ENCODE peak calls at places on chromosomes 7 and 10, in eight cellular contexts. One of them, this sample, is unnamed.

GRCh38 chr7:11294965-11295364 is 321.3 kb downstream of the PHF14 start:
- DNase-seq in AG09309: no peak
- DNase-seq in PC-3: peak
- DNase-seq in Panc1: no peak
- DNase-seq in heart left ventricle: no peak
- DNase-seq in foreskin fibroblast: no peak
- DNase-seq in astrocyte: no peak
- DNase-seq in epithelial cell of esophagus: no peak
- DNase-seq in this sample: no peak

GRCh38 chr10:123573236-123574147 is 92.7 kb upstream of the GPR26 start:
- DNase-seq in astrocyte: no peak
- DNase-seq in Panc1: peak
- DNase-seq in epithelial cell of esophagus: peak
- DNase-seq in heart left ventricle: no peak
- DNase-seq in AG09309: no peak
- DNase-seq in foreskin fibroblast: no peak
- DNase-seq in PC-3: peak
- DNase-seq in this sample: peak

GRCh38 chr10:117996709-117997108 is 50.0 kb downstream of the RAB11FIP2 start:
- DNase-seq in AG09309: no peak
- DNase-seq in astrocyte: no peak
- DNase-seq in PC-3: no peak
- DNase-seq in epithelial cell of esophagus: no peak
- DNase-seq in foreskin fibroblast: no peak
- DNase-seq in Panc1: no peak
- DNase-seq in heart left ventricle: no peak
- DNase-seq in this sample: no peak

GRCh38 chr7:51587600-51587999 is 271.0 kb upstream of the COBL start:
- DNase-seq in epithelial cell of esophagus: no peak
- DNase-seq in heart left ventricle: no peak
- DNase-seq in AG09309: no peak
- DNase-seq in Panc1: no peak
- DNase-seq in astrocyte: no peak
- DNase-seq in PC-3: no peak
- DNase-seq in foreskin fibroblast: no peak
- DNase-seq in this sample: no peak

GRCh38 chr7:73715648-73716317 is 3.7 kb downstream of the STX1A start:
- DNase-seq in epithelial cell of esophagus: peak
- DNase-seq in Panc1: peak
- DNase-seq in astrocyte: peak
- DNase-seq in heart left ventricle: no peak
- DNase-seq in AG09309: peak
- DNase-seq in PC-3: peak
- DNase-seq in foreskin fibroblast: peak
- DNase-seq in this sample: peak

GRCh38 chr10:1638889-1639418 is 98.4 kb downstream of the ADARB2 start:
- DNase-seq in heart left ventricle: no peak
- DNase-seq in foreskin fibroblast: no peak
- DNase-seq in PC-3: no peak
- DNase-seq in epithelial cell of esophagus: no peak
- DNase-seq in AG09309: no peak
- DNase-seq in Panc1: no peak
- DNase-seq in astrocyte: no peak
- DNase-seq in this sample: no peak

GRCh38 chr10:78794736-78795455 is 273.9 kb upstream of the ZMIZ1 start:
- DNase-seq in AG09309: no peak
- DNase-seq in Panc1: no peak
- DNase-seq in PC-3: no peak
- DNase-seq in heart left ventricle: no peak
- DNase-seq in foreskin fibroblast: no peak
- DNase-seq in epithelial cell of esophagus: no peak
- DNase-seq in astrocyte: no peak
- DNase-seq in this sample: no peak

GRCh38 chr7:75698358-75698757 is 40.4 kb downstream of the HIP1 start:
- DNase-seq in Panc1: no peak
- DNase-seq in epithelial cell of esophagus: no peak
- DNase-seq in foreskin fibroblast: no peak
- DNase-seq in astrocyte: no peak
- DNase-seq in PC-3: no peak
- DNase-seq in AG09309: no peak
- DNase-seq in heart left ventricle: no peak
- DNase-seq in this sample: no peak

GRCh38 chr7:128916643-128916915 is 6.1 kb upstream of the KCP start:
- DNase-seq in foreskin fibroblast: no peak
- DNase-seq in epithelial cell of esophagus: no peak
- DNase-seq in heart left ventricle: no peak
- DNase-seq in Panc1: no peak
- DNase-seq in PC-3: no peak
- DNase-seq in astrocyte: no peak
- DNase-seq in AG09309: no peak
- DNase-seq in this sample: no peak

GRCh38 chr10:71093531-71093930 is 118.8 kb upstream of the UNC5B start:
- DNase-seq in AG09309: no peak
- DNase-seq in foreskin fibroblast: no peak
- DNase-seq in PC-3: no peak
- DNase-seq in epithelial cell of esophagus: no peak
- DNase-seq in heart left ventricle: no peak
- DNase-seq in Panc1: no peak
- DNase-seq in astrocyte: no peak
- DNase-seq in this sample: no peak

GRCh38 chr7:33667261-33667660 is 238.1 kb upstream of the BMPER start:
- DNase-seq in foreskin fibroblast: peak
- DNase-seq in PC-3: peak
- DNase-seq in Panc1: no peak
- DNase-seq in heart left ventricle: no peak
- DNase-seq in astrocyte: peak
- DNase-seq in epithelial cell of esophagus: peak
- DNase-seq in AG09309: no peak
- DNase-seq in this sample: peak

GRCh38 chr10:104923501-104923900 is 282.4 kb downstream of the SORCS3 start:
- DNase-seq in heart left ventricle: no peak
- DNase-seq in PC-3: no peak
- DNase-seq in foreskin fibroblast: no peak
- DNase-seq in epithelial cell of esophagus: no peak
- DNase-seq in astrocyte: no peak
- DNase-seq in Panc1: no peak
- DNase-seq in AG09309: no peak
- DNase-seq in this sample: no peak

GRCh38 chr10:52570490-52570889 is 202.1 kb downstream of the MBL2 start:
- DNase-seq in astrocyte: no peak
- DNase-seq in PC-3: no peak
- DNase-seq in Panc1: no peak
- DNase-seq in AG09309: no peak
- DNase-seq in heart left ventricle: no peak
- DNase-seq in epithelial cell of esophagus: no peak
- DNase-seq in foreskin fibroblast: no peak
- DNase-seq in this sample: no peak

GRCh38 chr10:16776896-16777295 is 40.3 kb downstream of the RSU1 start:
- DNase-seq in heart left ventricle: no peak
- DNase-seq in AG09309: no peak
- DNase-seq in foreskin fibroblast: no peak
- DNase-seq in PC-3: no peak
- DNase-seq in epithelial cell of esophagus: no peak
- DNase-seq in Panc1: no peak
- DNase-seq in astrocyte: no peak
- DNase-seq in this sample: no peak

GRCh38 chr7:44811571-44811970 is 15.1 kb downstream of the PPIA start:
- DNase-seq in epithelial cell of esophagus: no peak
- DNase-seq in Panc1: no peak
- DNase-seq in AG09309: no peak
- DNase-seq in heart left ventricle: no peak
- DNase-seq in PC-3: no peak
- DNase-seq in astrocyte: no peak
- DNase-seq in foreskin fibroblast: no peak
- DNase-seq in this sample: no peak

GRCh38 chr7:94395141-94396041 is 696 bp downstream of the COL1A2 start:
- DNase-seq in foreskin fibroblast: peak
- DNase-seq in epithelial cell of esophagus: peak
- DNase-seq in heart left ventricle: no peak
- DNase-seq in AG09309: no peak
- DNase-seq in PC-3: peak
- DNase-seq in astrocyte: peak
- DNase-seq in Panc1: peak
- DNase-seq in this sample: peak

GRCh38 chr10:88091490-88092061 is 228.2 kb downstream of the PTEN start:
- DNase-seq in astrocyte: no peak
- DNase-seq in Panc1: no peak
- DNase-seq in foreskin fibroblast: no peak
- DNase-seq in heart left ventricle: no peak
- DNase-seq in AG09309: no peak
- DNase-seq in PC-3: no peak
- DNase-seq in epithelial cell of esophagus: peak
- DNase-seq in this sample: no peak

GRCh38 chr7:137946015-137946414 is 55.9 kb downstream of the CREB3L2 start:
- DNase-seq in AG09309: no peak
- DNase-seq in foreskin fibroblast: no peak
- DNase-seq in heart left ventricle: no peak
- DNase-seq in epithelial cell of esophagus: no peak
- DNase-seq in Panc1: no peak
- DNase-seq in astrocyte: no peak
- DNase-seq in PC-3: no peak
- DNase-seq in this sample: no peak

GRCh38 chr7:137948083-137948844 is 53.6 kb downstream of the CREB3L2 start:
- DNase-seq in AG09309: no peak
- DNase-seq in PC-3: peak
- DNase-seq in astrocyte: no peak
- DNase-seq in epithelial cell of esophagus: no peak
- DNase-seq in Panc1: no peak
- DNase-seq in heart left ventricle: no peak
- DNase-seq in foreskin fibroblast: no peak
- DNase-seq in this sample: no peak

GRCh38 chr7:137949416-137950262 is 52.2 kb downstream of the CREB3L2 start:
- DNase-seq in foreskin fibroblast: no peak
- DNase-seq in Panc1: no peak
- DNase-seq in PC-3: no peak
- DNase-seq in astrocyte: no peak
- DNase-seq in AG09309: no peak
- DNase-seq in heart left ventricle: no peak
- DNase-seq in epithelial cell of esophagus: no peak
- DNase-seq in this sample: no peak

GRCh38 chr7:137948845-137949330 is 53.0 kb downstream of the CREB3L2 start:
- DNase-seq in AG09309: no peak
- DNase-seq in heart left ventricle: no peak
- DNase-seq in PC-3: no peak
- DNase-seq in foreskin fibroblast: no peak
- DNase-seq in epithelial cell of esophagus: no peak
- DNase-seq in astrocyte: no peak
- DNase-seq in Panc1: no peak
- DNase-seq in this sample: no peak

DNA sequence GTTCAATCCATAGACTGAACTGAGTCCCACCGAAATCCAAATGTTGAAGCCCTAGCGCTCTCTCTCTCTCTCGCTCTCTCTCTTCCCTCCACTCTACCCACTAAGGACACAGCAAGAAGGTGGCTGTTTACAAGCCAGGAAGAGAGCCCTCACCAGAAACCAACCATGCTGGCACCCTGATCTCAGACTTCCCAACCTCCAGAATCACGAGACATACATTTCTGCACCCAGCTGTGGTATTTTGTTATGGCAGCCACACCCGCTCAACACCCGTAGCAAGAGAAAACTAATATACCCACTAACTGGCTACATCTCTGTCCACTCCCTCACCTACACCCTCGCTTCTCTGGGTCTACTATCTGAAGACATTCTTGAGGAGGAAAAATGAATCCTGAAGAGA is 54.9 kb downstream of the CREB3L2 start:
- DNase-seq in AG09309: no peak
- DNase-seq in PC-3: no peak
- DNase-seq in foreskin fibroblast: no peak
- DNase-seq in astrocyte: no peak
- DNase-seq in epithelial cell of esophagus: no peak
- DNase-seq in heart left ventricle: no peak
- DNase-seq in Panc1: no peak
- DNase-seq in this sample: no peak
- TF ChIP-seq CTCF in AG09309: no peak
- TF ChIP-seq CTCF in PC-3: no peak
- TF ChIP-seq CTCF in foreskin fibroblast: no peak
- TF ChIP-seq CTCF in astrocyte: no peak
- TF ChIP-seq CTCF in epithelial cell of esophagus: no peak
- TF ChIP-seq CTCF in heart left ventricle: no peak
- TF ChIP-seq CTCF in Panc1: no peak
- TF ChIP-seq CTCF in this sample: no peak

GRCh38 chr10:34249634-34250033 is 565.5 kb downstream of the PARD3 start:
- DNase-seq in heart left ventricle: no peak
- DNase-seq in epithelial cell of esophagus: peak
- DNase-seq in astrocyte: no peak
- DNase-seq in Panc1: no peak
- DNase-seq in foreskin fibroblast: no peak
- DNase-seq in AG09309: no peak
- DNase-seq in PC-3: peak
- DNase-seq in this sample: no peak
- TF ChIP-seq CTCF in heart left ventricle: no peak
- TF ChIP-seq CTCF in epithelial cell of esophagus: peak
- TF ChIP-seq CTCF in astrocyte: peak
- TF ChIP-seq CTCF in Panc1: peak
- TF ChIP-seq CTCF in foreskin fibroblast: no peak
- TF ChIP-seq CTCF in AG09309: no peak
- TF ChIP-seq CTCF in PC-3: peak
- TF ChIP-seq CTCF in this sample: peak

GRCh38 chr10:77643795-77644468 is 6.3 kb upstream of the KCNMA1 start:
- DNase-seq in heart left ventricle: no peak
- DNase-seq in AG09309: no peak
- DNase-seq in PC-3: peak
- DNase-seq in astrocyte: peak
- DNase-seq in foreskin fibroblast: peak
- DNase-seq in epithelial cell of esophagus: peak
- DNase-seq in Panc1: no peak
- DNase-seq in this sample: peak
- TF ChIP-seq CTCF in heart left ventricle: peak
- TF ChIP-seq CTCF in AG09309: peak
- TF ChIP-seq CTCF in PC-3: peak
- TF ChIP-seq CTCF in astrocyte: peak
- TF ChIP-seq CTCF in foreskin fibroblast: peak
- TF ChIP-seq CTCF in epithelial cell of esophagus: peak
- TF ChIP-seq CTCF in Panc1: peak
- TF ChIP-seq CTCF in this sample: peak

DNA sequence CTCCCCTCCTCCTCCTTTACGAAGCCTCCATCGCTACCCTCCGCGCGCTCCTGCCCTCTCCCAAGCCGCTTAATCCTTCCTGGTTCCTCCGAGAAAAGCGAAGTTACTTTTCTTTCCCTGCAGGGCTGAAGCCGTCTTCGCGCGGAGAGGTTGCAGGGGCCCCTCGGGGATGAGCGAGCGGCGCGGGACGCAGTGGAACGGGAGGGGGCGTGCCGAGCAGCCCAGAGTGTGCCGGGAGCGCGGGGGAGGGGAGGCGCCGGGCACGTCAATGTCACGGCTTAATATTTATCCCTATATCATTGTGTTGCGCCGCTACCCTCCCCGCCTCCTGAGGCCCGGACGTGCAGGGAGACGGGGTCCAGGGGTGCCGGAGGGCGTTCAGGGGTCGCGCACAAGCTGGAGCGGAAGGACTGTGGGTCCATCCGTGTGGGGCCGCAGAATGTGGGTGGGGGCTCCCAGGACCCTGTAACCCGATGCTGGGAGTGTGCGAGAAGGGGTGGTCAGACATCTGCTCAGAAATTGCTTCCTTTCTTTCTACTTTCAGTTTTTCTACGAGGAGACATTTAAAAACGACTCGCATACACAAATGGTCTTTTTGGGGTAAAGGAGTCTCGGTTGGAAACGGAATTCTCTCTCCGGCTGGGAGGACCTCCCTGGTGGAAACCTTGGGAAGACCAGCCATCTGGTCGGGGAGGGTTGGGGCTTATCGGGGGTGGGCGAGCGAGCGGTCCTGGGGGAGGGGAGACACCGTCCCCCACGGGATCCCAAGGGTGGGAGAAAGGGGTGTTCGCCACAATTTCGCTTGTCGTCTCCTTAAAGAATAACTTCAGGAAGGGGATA is 2.4 kb downstream of the CDK6 start:
- DNase-seq in PC-3: peak
- DNase-seq in astrocyte: peak
- DNase-seq in heart left ventricle: peak
- DNase-seq in Panc1: no peak
- DNase-seq in AG09309: no peak
- DNase-seq in epithelial cell of esophagus: peak
- DNase-seq in foreskin fibroblast: peak
- DNase-seq in this sample: peak
- TF ChIP-seq CTCF in PC-3: peak
- TF ChIP-seq CTCF in astrocyte: no peak
- TF ChIP-seq CTCF in heart left ventricle: peak
- TF ChIP-seq CTCF in Panc1: no peak
- TF ChIP-seq CTCF in AG09309: peak
- TF ChIP-seq CTCF in epithelial cell of esophagus: peak
- TF ChIP-seq CTCF in foreskin fibroblast: peak
- TF ChIP-seq CTCF in this sample: no peak

This sample was measured in HFFc6.